ENCODE peak calls at places on chromosomes 3 and 15, in six cellular contexts. One of them, this sample, is unnamed.

GRCh38 chr3:153144779-153145178 is 17.2 kb upstream of the RAP2B start:
- DNase-seq in HCT116: no peak
- DNase-seq in Panc1: no peak
- DNase-seq in endothelial cell of umbilical vein: peak
- DNase-seq in vagina: no peak
- DNase-seq in breast epithelium: no peak
- DNase-seq in this sample: no peak

GRCh38 chr3:49745986-49746385 is 22.2 kb upstream of the GMPPB start:
- DNase-seq in HCT116: no peak
- DNase-seq in Panc1: no peak
- DNase-seq in endothelial cell of umbilical vein: peak
- DNase-seq in vagina: no peak
- DNase-seq in breast epithelium: no peak
- DNase-seq in this sample: no peak

GRCh38 chr3:73546961-73547360 is 77.8 kb downstream of the PDZRN3 start:
- DNase-seq in HCT116: no peak
- DNase-seq in Panc1: no peak
- DNase-seq in endothelial cell of umbilical vein: no peak
- DNase-seq in vagina: no peak
- DNase-seq in breast epithelium: no peak
- DNase-seq in this sample: no peak

GRCh38 chr15:48393650-48394049 is 62.4 kb downstream of the DUT start:
- DNase-seq in HCT116: no peak
- DNase-seq in Panc1: no peak
- DNase-seq in endothelial cell of umbilical vein: peak
- DNase-seq in vagina: peak
- DNase-seq in breast epithelium: no peak
- DNase-seq in this sample: no peak

GRCh38 chr3:159788291-159788690 is 200.3 kb upstream of the IL12A start:
- DNase-seq in HCT116: no peak
- DNase-seq in Panc1: no peak
- DNase-seq in endothelial cell of umbilical vein: no peak
- DNase-seq in vagina: peak
- DNase-seq in breast epithelium: no peak
- DNase-seq in this sample: no peak

GRCh38 chr3:148606979-148607378 is 90.7 kb upstream of the AGTR1 start:
- DNase-seq in HCT116: no peak
- DNase-seq in Panc1: no peak
- DNase-seq in endothelial cell of umbilical vein: no peak
- DNase-seq in vagina: no peak
- DNase-seq in breast epithelium: no peak
- DNase-seq in this sample: no peak

GRCh38 chr3:67381667-67382272 is 272.6 kb downstream of the SUCLG2 start:
- DNase-seq in HCT116: no peak
- DNase-seq in Panc1: no peak
- DNase-seq in endothelial cell of umbilical vein: peak
- DNase-seq in vagina: no peak
- DNase-seq in breast epithelium: no peak
- DNase-seq in this sample: no peak

GRCh38 chr3:157499342-157499963 is 3.8 kb downstream of the VEPH1 start:
- DNase-seq in HCT116: peak
- DNase-seq in Panc1: no peak
- DNase-seq in endothelial cell of umbilical vein: peak
- DNase-seq in vagina: no peak
- DNase-seq in breast epithelium: peak
- DNase-seq in this sample: peak

GRCh38 chr3:63986147-63986546 is 37.1 kb downstream of the PSMD6 start:
- DNase-seq in HCT116: no peak
- DNase-seq in Panc1: no peak
- DNase-seq in endothelial cell of umbilical vein: no peak
- DNase-seq in vagina: no peak
- DNase-seq in breast epithelium: no peak
- DNase-seq in this sample: no peak

GRCh38 chr3:65831733-65832425 is 206.8 kb downstream of the MAGI1 start:
- DNase-seq in HCT116: no peak
- DNase-seq in Panc1: no peak
- DNase-seq in endothelial cell of umbilical vein: no peak
- DNase-seq in vagina: no peak
- DNase-seq in breast epithelium: no peak
- DNase-seq in this sample: no peak

GRCh38 chr3:66403268-66403990 is 97.4 kb downstream of the LRIG1 start:
- DNase-seq in HCT116: no peak
- DNase-seq in Panc1: no peak
- DNase-seq in endothelial cell of umbilical vein: no peak
- DNase-seq in vagina: no peak
- DNase-seq in breast epithelium: no peak
- DNase-seq in this sample: no peak

GRCh38 chr3:65493938-65494337 is 544.8 kb downstream of the MAGI1 start:
- DNase-seq in HCT116: no peak
- DNase-seq in Panc1: no peak
- DNase-seq in endothelial cell of umbilical vein: no peak
- DNase-seq in vagina: no peak
- DNase-seq in breast epithelium: no peak
- DNase-seq in this sample: no peak

GRCh38 chr15:70636540-70637165 is 126.7 kb downstream of the UACA start:
- DNase-seq in HCT116: peak
- DNase-seq in Panc1: no peak
- DNase-seq in endothelial cell of umbilical vein: peak
- DNase-seq in vagina: no peak
- DNase-seq in breast epithelium: no peak
- DNase-seq in this sample: no peak

GRCh38 chr15:67156426-67156825 is 91.0 kb downstream of the SMAD3 start:
- DNase-seq in HCT116: no peak
- DNase-seq in Panc1: no peak
- DNase-seq in endothelial cell of umbilical vein: no peak
- DNase-seq in vagina: no peak
- DNase-seq in breast epithelium: no peak
- DNase-seq in this sample: no peak

GRCh38 chr15:95857758-95858157 is 472.7 kb upstream of the NR2F2 start:
- DNase-seq in HCT116: no peak
- DNase-seq in Panc1: no peak
- DNase-seq in endothelial cell of umbilical vein: no peak
- DNase-seq in vagina: no peak
- DNase-seq in breast epithelium: no peak
- DNase-seq in this sample: no peak

GRCh38 chr3:150345021-150345538 is 63.0 kb upstream of the TSC22D2 start:
- DNase-seq in HCT116: peak
- DNase-seq in Panc1: peak
- DNase-seq in endothelial cell of umbilical vein: no peak
- DNase-seq in vagina: no peak
- DNase-seq in breast epithelium: no peak
- DNase-seq in this sample: peak

GRCh38 chr3:4895848-4896247 is 83.4 kb upstream of the BHLHE40 start:
- DNase-seq in HCT116: no peak
- DNase-seq in Panc1: no peak
- DNase-seq in endothelial cell of umbilical vein: no peak
- DNase-seq in vagina: no peak
- DNase-seq in breast epithelium: no peak
- DNase-seq in this sample: no peak

GRCh38 chr3:40504636-40505430 is 1.0 kb upstream of the ZNF620 start:
- DNase-seq in HCT116: peak
- DNase-seq in Panc1: peak
- DNase-seq in endothelial cell of umbilical vein: peak
- DNase-seq in vagina: no peak
- DNase-seq in breast epithelium: no peak
- DNase-seq in this sample: no peak
- TF ChIP-seq POLR2AphosphoS5 in HCT116: peak
- TF ChIP-seq POLR2AphosphoS5 in Panc1: no peak
- TF ChIP-seq POLR2AphosphoS5 in endothelial cell of umbilical vein: peak
- TF ChIP-seq POLR2AphosphoS5 in vagina: peak
- TF ChIP-seq POLR2AphosphoS5 in breast epithelium: no peak
- TF ChIP-seq POLR2AphosphoS5 in this sample: no peak

DNA sequence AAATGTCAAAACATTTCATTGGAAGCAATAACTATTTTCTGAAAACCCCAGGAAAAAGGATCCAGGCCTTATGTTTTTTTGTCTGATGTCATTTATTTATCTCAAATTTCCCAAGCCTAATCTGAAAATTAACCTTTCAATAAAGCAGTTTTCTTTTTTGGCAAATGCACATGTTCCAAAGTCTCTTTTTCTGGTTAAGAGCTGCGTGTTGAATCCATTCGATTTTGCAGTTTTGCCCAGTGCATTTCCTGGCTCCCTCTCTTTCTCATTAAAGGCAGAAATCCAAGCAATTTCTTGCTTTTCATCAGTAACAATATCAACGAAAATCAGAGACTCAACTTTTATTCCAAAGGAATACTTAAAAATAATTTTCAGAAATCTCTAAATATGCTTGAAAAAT is 222.4 kb downstream of the NR1D2 start:
- DNase-seq in HCT116: no peak
- DNase-seq in Panc1: no peak
- DNase-seq in endothelial cell of umbilical vein: no peak
- DNase-seq in vagina: no peak
- DNase-seq in breast epithelium: no peak
- DNase-seq in this sample: no peak
- H3K27ac ChIP-seq in HCT116: no peak
- H3K27ac ChIP-seq in Panc1: no peak
- H3K27ac ChIP-seq in endothelial cell of umbilical vein: no peak
- H3K27ac ChIP-seq in vagina: no peak
- H3K27ac ChIP-seq in breast epithelium: no peak
- H3K27ac ChIP-seq in this sample: no peak

GRCh38 chr3:174438501-174439156 is 420.5 kb upstream of the NAALADL2 start:
- DNase-seq in HCT116: peak
- DNase-seq in Panc1: peak
- DNase-seq in endothelial cell of umbilical vein: peak
- DNase-seq in vagina: no peak
- DNase-seq in breast epithelium: no peak
- DNase-seq in this sample: no peak

GRCh38 chr3:174440741-174441587 is 418.2 kb upstream of the NAALADL2 start:
- DNase-seq in HCT116: peak
- DNase-seq in Panc1: peak
- DNase-seq in endothelial cell of umbilical vein: peak
- DNase-seq in vagina: peak
- DNase-seq in breast epithelium: peak
- DNase-seq in this sample: peak

GRCh38 chr3:174440350-174440716 is 418.8 kb upstream of the NAALADL2 start:
- DNase-seq in HCT116: no peak
- DNase-seq in Panc1: no peak
- DNase-seq in endothelial cell of umbilical vein: no peak
- DNase-seq in vagina: no peak
- DNase-seq in breast epithelium: no peak
- DNase-seq in this sample: no peak

GRCh38 chr3:174441588-174442316 is 417.4 kb upstream of the NAALADL2 start:
- DNase-seq in HCT116: no peak
- DNase-seq in Panc1: no peak
- DNase-seq in endothelial cell of umbilical vein: peak
- DNase-seq in vagina: no peak
- DNase-seq in breast epithelium: no peak
- DNase-seq in this sample: no peak

DNA sequence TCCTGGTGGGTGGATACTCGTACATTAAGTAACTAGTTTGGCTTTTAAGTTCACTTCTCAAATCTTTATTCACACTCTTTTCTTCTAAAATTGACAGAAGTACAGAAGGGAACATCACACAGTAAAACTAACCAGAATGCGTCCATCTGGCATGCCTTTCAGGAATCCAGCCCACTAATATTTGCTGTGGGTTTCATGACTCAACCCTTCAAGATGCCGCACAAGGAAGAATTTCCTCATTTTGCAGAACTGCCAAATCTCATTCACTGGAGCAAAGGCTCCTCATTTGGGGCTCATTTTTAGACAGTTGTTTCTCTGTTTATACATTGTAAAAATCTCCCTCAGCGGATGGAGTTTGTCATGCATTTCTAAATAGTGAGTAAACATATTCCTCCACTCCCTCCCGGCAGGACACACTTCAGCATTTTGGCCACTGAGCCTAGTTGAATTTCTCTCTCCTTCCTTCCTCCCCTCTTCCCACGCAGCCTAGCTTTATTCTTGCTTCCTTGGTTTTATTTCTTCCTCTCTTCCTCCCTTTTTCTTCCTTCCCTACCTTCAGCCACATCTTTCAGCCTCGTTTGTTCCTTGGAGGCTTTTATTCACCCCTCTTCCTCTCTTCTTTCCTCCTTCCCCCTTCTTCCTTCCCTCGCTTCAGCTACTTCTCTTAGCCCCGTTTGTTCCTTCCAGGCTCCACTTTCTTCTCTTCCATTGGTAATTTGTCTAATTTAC is 419.3 kb upstream of the NAALADL2 start:
- DNase-seq in HCT116: peak
- DNase-seq in Panc1: peak
- DNase-seq in endothelial cell of umbilical vein: peak
- DNase-seq in vagina: no peak
- DNase-seq in breast epithelium: no peak
- DNase-seq in this sample: no peak
- TF ChIP-seq POLR2AphosphoS5 in HCT116: peak
- TF ChIP-seq POLR2AphosphoS5 in Panc1: peak
- TF ChIP-seq POLR2AphosphoS5 in endothelial cell of umbilical vein: peak
- TF ChIP-seq POLR2AphosphoS5 in vagina: no peak
- TF ChIP-seq POLR2AphosphoS5 in breast epithelium: no peak
- TF ChIP-seq POLR2AphosphoS5 in this sample: no peak

GRCh38 chr15:84950570-84951111 is 31.0 kb upstream of the PDE8A start:
- DNase-seq in HCT116: no peak
- DNase-seq in Panc1: no peak
- DNase-seq in endothelial cell of umbilical vein: no peak
- DNase-seq in vagina: no peak
- DNase-seq in breast epithelium: no peak
- DNase-seq in this sample: no peak
- H3K27ac ChIP-seq in HCT116: no peak
- H3K27ac ChIP-seq in Panc1: no peak
- H3K27ac ChIP-seq in endothelial cell of umbilical vein: no peak
- H3K27ac ChIP-seq in vagina: no peak
- H3K27ac ChIP-seq in breast epithelium: no peak
- H3K27ac ChIP-seq in this sample: no peak

GRCh38 chr3:54262541-54262940 is 140.2 kb downstream of the CACNA2D3 start:
- DNase-seq in HCT116: no peak
- DNase-seq in Panc1: no peak
- DNase-seq in endothelial cell of umbilical vein: no peak
- DNase-seq in vagina: no peak
- DNase-seq in breast epithelium: no peak
- DNase-seq in this sample: no peak
- TF ChIP-seq POLR2AphosphoS5 in HCT116: no peak
- TF ChIP-seq POLR2AphosphoS5 in Panc1: no peak
- TF ChIP-seq POLR2AphosphoS5 in endothelial cell of umbilical vein: no peak
- TF ChIP-seq POLR2AphosphoS5 in vagina: no peak
- TF ChIP-seq POLR2AphosphoS5 in breast epithelium: no peak
- TF ChIP-seq POLR2AphosphoS5 in this sample: no peak

GRCh38 chr3:154758109-154758868 is 321.8 kb upstream of the MME start:
- DNase-seq in HCT116: no peak
- DNase-seq in Panc1: no peak
- DNase-seq in endothelial cell of umbilical vein: peak
- DNase-seq in vagina: no peak
- DNase-seq in breast epithelium: no peak
- DNase-seq in this sample: no peak

GRCh38 chr3:154765241-154765640 is 314.9 kb upstream of the MME start:
- DNase-seq in HCT116: no peak
- DNase-seq in Panc1: no peak
- DNase-seq in endothelial cell of umbilical vein: no peak
- DNase-seq in vagina: no peak
- DNase-seq in breast epithelium: no peak
- DNase-seq in this sample: no peak

DNA sequence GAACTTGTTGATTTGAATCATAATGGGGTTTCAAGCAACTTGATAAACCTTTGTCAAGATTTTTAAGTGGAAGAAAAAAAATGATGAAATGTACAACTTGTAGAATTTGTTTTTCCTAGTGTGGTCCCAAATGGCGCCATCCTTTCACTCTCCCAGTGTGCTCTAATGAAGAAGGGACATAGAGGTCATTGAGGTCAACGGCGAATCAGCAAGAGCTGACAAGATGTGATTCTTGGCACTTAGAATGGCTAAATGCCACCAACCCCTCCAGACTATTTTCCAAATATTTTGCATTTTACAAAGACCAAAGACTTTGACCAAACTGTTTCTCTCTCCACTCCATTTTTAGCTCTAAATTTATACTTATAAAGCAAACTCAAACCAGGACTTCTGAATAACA is 320.2 kb upstream of the MME start:
- DNase-seq in HCT116: no peak
- DNase-seq in Panc1: no peak
- DNase-seq in endothelial cell of umbilical vein: no peak
- DNase-seq in vagina: no peak
- DNase-seq in breast epithelium: no peak
- DNase-seq in this sample: no peak
- H3K27ac ChIP-seq in HCT116: no peak
- H3K27ac ChIP-seq in Panc1: no peak
- H3K27ac ChIP-seq in endothelial cell of umbilical vein: no peak
- H3K27ac ChIP-seq in vagina: no peak
- H3K27ac ChIP-seq in breast epithelium: no peak
- H3K27ac ChIP-seq in this sample: no peak